ENCODE peak calls at places on chromosomes 11 and 22, in five cellular contexts. Y is psoas muscle, U is colonic mucosa, E is coronary artery, J is thyroid gland. F is an unnamed sample.

GRCh38 chr11:70397983-70398833 is at the start of gene CTTN:
- DNase-seq in Y (peak), U (peak), E (peak), J (peak), F (peak)

GRCh38 chr11:114330373-114330772 is 34.2 kb downstream of the NNMT start:
- DNase-seq in Y (no peak), U (no peak), E (no peak), J (no peak), F (no peak)

GRCh38 chr11:64347171-64347867 is 7.3 kb downstream of the CCDC88B start:
- DNase-seq in Y (no peak), U (no peak), E (no peak), J (no peak), F (no peak)

GRCh38 chr11:126081915-126082250 is 19.2 kb upstream of the CDON start:
- DNase-seq in Y (no peak), U (no peak), E (no peak), J (no peak), F (no peak)

GRCh38 chr11:84887055-84887629 is 740.0 kb downstream of the DLG2 start:
- DNase-seq in Y (no peak), U (no peak), E (no peak), J (no peak), F (no peak)

GRCh38 chr11:131584694-131585592 is 214.5 kb downstream of the NTM start:
- DNase-seq in Y (no peak), U (no peak), E (no peak), J (peak), F (no peak)

GRCh38 chr11:134433806-134434205 is 21.8 kb upstream of the B3GAT1 start:
- DNase-seq in Y (no peak), U (no peak), E (no peak), J (no peak), F (no peak)

GRCh38 chr11:130652671-130653335 is 204.4 kb downstream of the ADAMTS15 start:
- DNase-seq in Y (peak), U (no peak), E (peak), J (peak), F (no peak)

GRCh38 chr11:134399996-134400395 is 12.0 kb downstream of the B3GAT1 start:
- DNase-seq in Y (no peak), U (no peak), E (no peak), J (no peak), F (no peak)

GRCh38 chr11:80815752-80816453 is 1375.1 kb upstream of the TENM4 start:
- DNase-seq in Y (no peak), U (no peak), E (no peak), J (no peak), F (no peak)

GRCh38 chr11:114397349-114397982 is 2.8 kb downstream of the C11orf71 start:
- DNase-seq in Y (no peak), U (no peak), E (no peak), J (no peak), F (no peak)

GRCh38 chr22:45154383-45154782 is 9.3 kb upstream of the NUP50 start:
- DNase-seq in Y (no peak), U (no peak), E (no peak), J (no peak), F (no peak)

GRCh38 chr11:13098067-13098466 is 89.0 kb downstream of the RASSF10 start:
- DNase-seq in Y (no peak), U (no peak), E (no peak), J (peak), F (no peak)

GRCh38 chr22:42816339-42816738 is 40.7 kb downstream of the ARFGAP3 start:
- DNase-seq in Y (no peak), U (no peak), E (no peak), J (peak), F (no peak)

GRCh38 chr11:46446343-46446751 is 54.8 kb upstream of the CHRM4 start:
- DNase-seq in Y (no peak), U (no peak), E (no peak), J (no peak), F (no peak)

GRCh38 chr11:103358251-103358650 is 249.0 kb downstream of the DYNC2H1 start:
- DNase-seq in Y (no peak), U (no peak), E (no peak), J (no peak), F (no peak)

GRCh38 chr11:131136476-131136875 is 220.2 kb upstream of the SNX19 start:
- DNase-seq in Y (no peak), U (no peak), E (no peak), J (no peak), F (no peak)

GRCh38 chr22:23067023-23067650 is 3.2 kb upstream of the GNAZ start:
- DNase-seq in Y (peak), U (no peak), E (peak), J (no peak), F (no peak)

GRCh38 chr11:46234261-46234660 is 43.2 kb upstream of the CREB3L1 start:
- DNase-seq in Y (no peak), U (no peak), E (no peak), J (no peak), F (no peak)

GRCh38 chr11:6705905-6706535 is 22.9 kb upstream of the MRPL17 start:
- DNase-seq in Y (no peak), U (peak), E (no peak), J (peak), F (peak)

GRCh38 chr11:113728814-113729213 is 22.7 kb upstream of the TMPRSS5 start:
- DNase-seq in Y (no peak), U (no peak), E (no peak), J (no peak), F (no peak)

GRCh38 chr11:118883368-118884071 is at the start of gene CXCR5:
- DNase-seq in Y (peak), U (no peak), E (no peak), J (no peak), F (peak)

GRCh38 chr22:45103756-45104155 is 60.0 kb upstream of the NUP50 start:
- DNase-seq in Y (no peak), U (no peak), E (no peak), J (no peak), F (no peak)

GRCh38 chr11:9231848-9232177 is 33.3 kb downstream of the DENND5A start:
- DNase-seq in Y (no peak), U (no peak), E (no peak), J (no peak), F (no peak)

GRCh38 chr11:71452354-71453020 is 516 bp upstream of the NADSYN1 start:
- DNase-seq in Y (peak), U (peak), E (no peak), J (peak), F (peak)
- H3K4me3 ChIP-seq in Y (peak), U (peak), E (peak), J (peak), F (peak)

GRCh38 chr11:68223275-68223674 is 10.2 kb upstream of the KMT5B start:
- DNase-seq in Y (no peak), U (no peak), E (no peak), J (no peak), F (no peak)
- H3K27ac ChIP-seq in Y (no peak), U (no peak), E (no peak), J (no peak), F (no peak)

DNA sequence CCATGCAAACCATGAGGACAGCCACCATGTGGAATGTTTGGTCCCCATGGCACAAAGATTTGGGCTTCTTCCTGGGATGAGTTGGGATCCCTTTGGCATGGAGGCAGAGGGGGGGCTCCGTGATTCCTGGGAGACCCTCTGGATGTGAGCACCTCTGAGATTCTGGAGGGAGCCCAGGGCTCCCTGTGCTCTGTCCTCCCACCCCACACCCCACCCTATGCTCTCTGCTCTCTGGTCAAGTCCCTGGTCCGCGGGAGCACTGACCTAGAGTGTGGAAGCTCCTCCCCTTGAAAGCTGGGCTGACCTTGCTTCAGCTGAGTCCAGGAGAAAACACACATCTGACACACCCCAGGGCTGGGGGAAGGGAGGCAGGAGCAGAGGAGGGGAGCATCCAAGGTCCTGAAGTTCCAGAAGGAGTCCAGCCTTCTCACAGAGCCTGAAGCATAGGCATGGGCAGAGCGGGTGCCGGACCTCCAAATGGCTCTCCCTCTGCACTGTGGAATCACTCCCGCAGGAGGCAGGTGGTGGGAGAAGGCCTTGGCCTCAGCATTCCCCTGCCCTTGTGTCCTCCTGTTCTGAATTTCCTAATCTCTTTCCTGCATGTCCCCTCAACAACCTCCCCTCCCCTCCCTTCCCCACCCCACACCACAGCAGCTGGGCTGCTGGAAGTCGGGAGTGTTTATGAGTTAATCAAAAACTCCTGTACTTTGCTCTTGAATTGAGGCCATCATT is 25.7 kb upstream of the OAF start:
- DNase-seq in Y (peak), U (peak), E (peak), J (peak), F (no peak)
- H3K4me3 ChIP-seq in Y (no peak), U (peak), E (no peak), J (no peak), F (no peak)

DNA sequence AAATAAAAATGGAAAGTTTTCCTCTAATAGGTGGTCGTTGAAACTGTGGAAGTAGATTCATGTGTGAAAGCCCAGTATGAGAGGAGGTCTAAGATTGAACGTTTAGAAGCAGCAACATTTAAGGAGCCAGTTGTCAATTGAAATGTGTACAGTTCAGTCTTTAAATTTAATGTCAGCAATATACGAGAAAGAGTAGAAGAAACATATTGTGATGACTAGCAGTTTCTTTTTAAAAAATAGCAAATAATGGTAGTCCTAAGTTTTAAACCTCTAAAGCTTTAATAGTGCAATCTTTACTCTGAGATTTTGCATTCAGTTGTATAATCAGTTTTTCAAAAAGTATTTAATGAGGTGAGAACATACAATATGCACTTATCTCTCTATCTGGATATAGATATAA is 44.9 kb downstream of the TMEM135 start:
- DNase-seq in Y (no peak), U (no peak), E (no peak), J (no peak), F (no peak)
- H3K27ac ChIP-seq in Y (no peak), U (no peak), E (no peak), J (no peak), F (no peak)

GRCh38 chr11:61879152-61879551 is 12.2 kb downstream of the FADS3 start:
- DNase-seq in Y (no peak), U (no peak), E (no peak), J (no peak), F (no peak)
- H3K4me3 ChIP-seq in Y (no peak), U (no peak), E (no peak), J (no peak), F (no peak)

DNA sequence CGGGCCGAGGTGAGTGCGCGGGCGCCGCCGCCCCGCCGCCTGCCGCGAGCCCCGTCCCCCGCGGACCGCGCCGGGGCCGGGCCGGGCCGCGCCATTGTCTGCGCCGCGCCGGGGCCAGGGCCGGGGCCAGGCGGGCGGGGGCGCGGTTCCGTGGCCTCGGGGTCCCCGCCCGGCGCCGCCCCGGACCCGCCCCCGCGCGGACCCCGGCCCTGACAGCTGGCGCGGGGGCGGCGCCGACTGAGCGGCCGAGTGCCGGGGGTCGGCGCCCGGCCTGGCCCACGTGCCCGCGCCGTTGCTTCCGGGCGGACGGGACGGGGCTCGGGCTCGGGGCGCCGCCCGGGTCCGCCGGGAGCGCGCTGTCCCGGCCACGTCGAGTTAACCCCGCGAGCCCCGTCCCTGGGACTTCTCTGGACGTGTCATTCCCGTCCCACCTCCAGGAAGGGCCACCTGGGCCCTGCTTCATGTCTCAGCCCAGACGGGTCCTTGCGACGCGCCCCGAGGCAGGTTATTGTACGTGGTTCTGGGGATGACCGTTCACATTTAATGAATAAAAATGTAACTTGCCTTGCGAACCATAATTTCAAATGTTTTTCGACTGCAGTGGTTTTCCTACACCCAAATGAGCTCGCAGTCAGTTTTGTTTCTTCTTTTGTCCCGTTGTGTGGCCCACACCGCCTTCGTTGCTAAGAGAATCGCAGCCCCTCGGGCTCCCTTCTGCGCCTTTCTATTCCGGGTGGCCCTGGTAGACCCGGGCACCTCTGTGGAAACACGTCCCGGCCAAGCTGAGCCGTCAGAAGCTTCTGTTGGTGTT is 542 bp downstream of the ZBED4 start:
- DNase-seq in Y (peak), U (peak), E (no peak), J (peak), F (no peak)
- H3K27ac ChIP-seq in Y (peak), U (peak), E (peak), J (peak), F (peak)

GRCh38 chr22:17097701-17098100 is 12.9 kb downstream of the IL17RA start:
- DNase-seq in Y (no peak), U (no peak), E (peak), J (no peak), F (no peak)

GRCh38 chr22:17093081-17093480 is 8.3 kb downstream of the IL17RA start:
- DNase-seq in Y (no peak), U (no peak), E (no peak), J (no peak), F (peak)

GRCh38 chr22:17097062-17097461 is 12.3 kb downstream of the IL17RA start:
- DNase-seq in Y (no peak), U (no peak), E (peak), J (no peak), F (no peak)

GRCh38 chr22:17096095-17096494 is 11.3 kb downstream of the IL17RA start:
- DNase-seq in Y (no peak), U (no peak), E (peak), J (no peak), F (no peak)

GRCh38 chr22:17095538-17095937 is 10.7 kb downstream of the IL17RA start:
- DNase-seq in Y (no peak), U (no peak), E (no peak), J (no peak), F (no peak)
- H3K4me3 ChIP-seq in Y (no peak), U (no peak), E (no peak), J (no peak), F (no peak)

DNA sequence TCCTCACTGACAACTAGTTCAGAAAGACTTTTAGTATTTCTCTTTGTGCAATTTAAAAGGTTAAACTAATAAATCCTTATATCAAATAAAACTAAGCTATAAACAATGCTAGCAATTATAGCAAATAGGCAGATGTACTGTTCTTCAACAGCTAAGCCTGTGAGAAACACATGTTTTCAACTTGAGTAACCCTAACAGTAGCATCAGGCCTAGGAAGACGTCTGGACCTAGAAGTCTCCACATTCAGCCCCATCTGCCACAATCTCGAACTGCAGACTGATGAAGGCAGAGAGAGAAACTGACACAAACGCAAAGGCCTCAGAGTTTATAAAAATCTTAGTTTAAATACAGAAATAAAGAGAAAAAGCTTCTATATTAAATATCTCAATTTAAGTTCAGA is 2.5 kb downstream of the ST13 start:
- DNase-seq in Y (no peak), U (no peak), E (no peak), J (no peak), F (no peak)
- H3K27ac ChIP-seq in Y (peak), U (no peak), E (no peak), J (no peak), F (no peak)

DNA sequence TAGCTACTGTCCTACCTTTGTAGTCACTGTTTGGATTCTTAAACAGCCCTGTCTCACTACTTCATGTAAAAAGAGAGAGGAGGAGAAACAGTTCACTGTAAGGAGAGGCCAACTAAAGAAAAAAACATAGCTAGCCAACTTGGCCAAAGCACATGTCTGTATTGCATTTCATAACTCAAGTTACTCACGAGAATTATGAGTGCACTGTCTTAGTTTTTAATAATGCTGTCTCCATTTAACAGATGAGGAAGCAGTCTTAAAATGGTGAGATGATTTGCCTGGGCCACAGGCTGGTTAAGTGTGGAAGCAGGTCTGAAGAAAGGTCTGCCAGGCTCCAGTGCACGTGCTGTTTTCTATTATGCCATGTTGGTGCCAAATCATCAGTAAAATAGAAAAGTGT is 104.5 kb downstream of the UVRAG start:
- DNase-seq in Y (peak), U (no peak), E (no peak), J (no peak), F (no peak)
- H3K4me3 ChIP-seq in Y (peak), U (no peak), E (no peak), J (no peak), F (no peak)

GRCh38 chr22:46604306-46604690 is 15.9 kb upstream of the GRAMD4 start:
- DNase-seq in Y (no peak), U (no peak), E (no peak), J (no peak), F (peak)

GRCh38 chr22:46600397-46600796 is 19.8 kb upstream of the GRAMD4 start:
- DNase-seq in Y (no peak), U (no peak), E (no peak), J (no peak), F (no peak)

GRCh38 chr22:46598737-46599424 is 21.3 kb upstream of the GRAMD4 start:
- DNase-seq in Y (no peak), U (no peak), E (no peak), J (no peak), F (no peak)

GRCh38 chr22:46605117-46605516 is 15.1 kb upstream of the GRAMD4 start:
- DNase-seq in Y (no peak), U (no peak), E (no peak), J (no peak), F (no peak)

DNA sequence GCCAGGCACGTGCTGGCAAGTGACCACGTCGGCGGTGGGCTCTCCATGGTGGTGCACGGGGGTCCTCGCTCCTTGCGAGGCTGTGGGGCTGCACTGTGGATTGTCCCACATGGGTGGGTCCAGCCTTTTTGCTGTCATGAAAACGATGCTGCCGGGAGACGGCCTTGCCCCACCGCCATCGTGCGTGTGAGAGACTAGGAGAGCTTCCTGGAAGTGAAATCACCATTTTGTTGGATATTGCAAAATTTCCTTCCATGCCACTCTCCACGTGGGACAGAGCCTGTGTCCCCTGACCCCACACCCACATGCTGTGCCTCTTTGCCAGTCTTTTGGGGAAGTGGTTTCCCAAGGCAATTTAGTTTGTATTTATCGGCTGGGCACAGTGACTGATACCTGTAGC is 18.2 kb upstream of the GRAMD4 start:
- DNase-seq in Y (no peak), U (no peak), E (no peak), J (no peak), F (no peak)
- H3K27ac ChIP-seq in Y (no peak), U (no peak), E (no peak), J (no peak), F (no peak)